ENCODE peak calls at places on chromosomes 2 and 18, in six cellular contexts. S is CD4-positive, CD25-positive, alpha-beta regulatory T cell; I is lung; Z is effector memory CD4-positive, alpha-beta T cell; O is PC-3; X is fibroblast of lung. U is an unnamed sample. For H3K36me3, the result is how much of the 10 kb centered on the place peaks cover.

GRCh38 chr2:112149194-112149593 is 11.0 kb downstream of the FBLN7 start:
- DNase-seq in O (no peak), S (no peak), Z (no peak), X (no peak), I (no peak), U (no peak)

GRCh38 chr2:176270100-176270750 is 983 bp downstream of the MTX2 start:
- DNase-seq in Z (no peak), X (no peak), S (no peak), I (no peak), O (peak), U (no peak)

GRCh38 chr2:105103481-105103880 is 65.6 kb downstream of the MRPS9 start:
- DNase-seq in O (no peak), I (no peak), X (peak), S (no peak), Z (no peak), U (no peak)

GRCh38 chr2:71882949-71883472 is 264.7 kb downstream of the CYP26B1 start:
- DNase-seq in I (peak), X (peak), O (peak), S (no peak), Z (no peak), U (no peak)

GRCh38 chr18:47247036-47247832 is 4.2 kb downstream of the SKOR2 start:
- DNase-seq in I (no peak), O (no peak), S (no peak), Z (no peak), X (no peak), U (no peak)

GRCh38 chr2:19600506-19600905 is 242.1 kb upstream of the OSR1 start:
- DNase-seq in X (no peak), S (no peak), O (no peak), I (no peak), Z (no peak), U (no peak)

GRCh38 chr2:40380721-40381120 is 71.2 kb downstream of the SLC8A1 start:
- DNase-seq in Z (no peak), S (no peak), I (no peak), O (no peak), X (no peak), U (no peak)

GRCh38 chr2:85737481-85737880 is 16.3 kb upstream of the ATOH8 start:
- DNase-seq in O (peak), I (peak), Z (no peak), S (no peak), X (peak), U (no peak)

GRCh38 chr2:170917957-170918356 is 11.1 kb upstream of the GORASP2 start:
- DNase-seq in Z (no peak), S (no peak), I (no peak), X (no peak), O (no peak), U (no peak)

GRCh38 chr2:68824831-68825230 is 46.4 kb downstream of the BMP10 start:
- DNase-seq in O (peak), X (peak), S (no peak), I (no peak), Z (no peak), U (no peak)

GRCh38 chr18:41371718-41372117 is 583.3 kb upstream of the PIK3C3 start:
- DNase-seq in I (no peak), Z (no peak), S (no peak), X (peak), O (no peak), U (no peak)

GRCh38 chr18:48548404-48548771 is 9.6 kb downstream of the CTIF start:
- DNase-seq in X (no peak), Z (no peak), S (no peak), O (no peak), I (no peak), U (no peak)

GRCh38 chr2:160666019-160666676 is 172.5 kb upstream of the RBMS1 start:
- DNase-seq in I (no peak), S (peak), O (peak), Z (no peak), X (peak), U (no peak)

GRCh38 chr2:54274781-54275242 is 18.8 kb upstream of the TSPYL6 start:
- DNase-seq in O (no peak), I (no peak), S (no peak), Z (no peak), X (peak), U (no peak)

GRCh38 chr18:49166327-49166726 is 215.6 kb upstream of the SMAD7 start:
- DNase-seq in X (no peak), S (no peak), O (no peak), I (no peak), Z (no peak), U (no peak)

GRCh38 chr2:190781604-190782198 is 98.9 kb upstream of the GLS start:
- DNase-seq in I (peak), O (peak), X (peak), S (peak), Z (peak), U (peak)

GRCh38 chr2:207683438-207683837 is 28.0 kb upstream of the CCNYL1 start:
- DNase-seq in O (peak), S (no peak), I (no peak), Z (no peak), X (no peak), U (no peak)

GRCh38 chr2:188291617-188292445 is at the start of gene GULP1:
- DNase-seq in Z (no peak), S (no peak), I (peak), X (peak), O (peak), U (no peak)

GRCh38 chr2:18169121-18169786 is 290.8 kb downstream of the KCNS3 start:
- DNase-seq in Z (no peak), O (peak), S (no peak), I (no peak), X (no peak), U (no peak)

GRCh38 chr18:26764584-26764983 is 100.9 kb downstream of the AQP4 start:
- DNase-seq in Z (no peak), I (no peak), S (no peak), X (no peak), O (peak), U (no peak)

GRCh38 chr2:54067851-54068375 is 47.5 kb upstream of the ACYP2 start:
- DNase-seq in X (peak), S (no peak), Z (no peak), O (peak), I (no peak), U (no peak)

GRCh38 chr18:23228102-23229051 is 93.1 kb downstream of the CABLES1 start:
- DNase-seq in O (peak), X (peak), I (no peak), S (peak), Z (no peak), U (no peak)

GRCh38 chr2:28619213-28620196 is 123.6 kb downstream of the PLB1 start:
- DNase-seq in S (no peak), X (no peak), O (peak), Z (no peak), I (no peak), U (no peak)

GRCh38 chr2:64093341-64093740 is 50.9 kb downstream of the PELI1 start:
- DNase-seq in Z (no peak), O (no peak), I (no peak), X (no peak), S (no peak), U (no peak)

GRCh38 chr2:130884503-130884902 is 47.8 kb downstream of the ARHGEF4 start:
- DNase-seq in O (no peak), S (no peak), Z (no peak), I (no peak), X (no peak), U (no peak)

GRCh38 chr2:134021830-134022524 is 231.9 kb upstream of the MGAT5 start:
- DNase-seq in X (no peak), S (no peak), I (no peak), Z (no peak), O (no peak), U (no peak)

DNA sequence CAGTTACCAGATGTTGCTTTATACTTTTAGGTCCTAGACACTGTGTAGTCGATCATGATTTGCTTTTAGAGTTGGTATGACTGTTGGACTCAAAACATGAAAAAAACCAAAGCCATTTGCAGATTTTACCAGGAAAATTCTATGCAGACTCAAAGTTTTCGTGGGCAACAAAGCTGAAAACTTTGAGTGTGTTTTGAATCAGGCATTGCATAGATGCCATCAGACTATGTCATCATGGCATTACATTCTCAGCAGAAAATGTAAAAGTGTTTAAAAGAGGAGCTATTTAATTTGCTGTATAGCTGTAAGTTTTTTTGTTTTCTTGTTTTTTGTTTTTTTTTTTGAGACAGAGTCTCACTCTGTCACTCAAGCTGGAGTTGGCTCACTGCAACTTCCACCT is 43.5 kb upstream of the ELAC1 start:
- DNase-seq in Z (no peak), I (no peak), X (peak), S (no peak), O (no peak), U (no peak)
- H3K36me3 ChIP-seq in Z (half or more), I (under half), X (under half), S (half or more), O (under half), U (under half)

DNA sequence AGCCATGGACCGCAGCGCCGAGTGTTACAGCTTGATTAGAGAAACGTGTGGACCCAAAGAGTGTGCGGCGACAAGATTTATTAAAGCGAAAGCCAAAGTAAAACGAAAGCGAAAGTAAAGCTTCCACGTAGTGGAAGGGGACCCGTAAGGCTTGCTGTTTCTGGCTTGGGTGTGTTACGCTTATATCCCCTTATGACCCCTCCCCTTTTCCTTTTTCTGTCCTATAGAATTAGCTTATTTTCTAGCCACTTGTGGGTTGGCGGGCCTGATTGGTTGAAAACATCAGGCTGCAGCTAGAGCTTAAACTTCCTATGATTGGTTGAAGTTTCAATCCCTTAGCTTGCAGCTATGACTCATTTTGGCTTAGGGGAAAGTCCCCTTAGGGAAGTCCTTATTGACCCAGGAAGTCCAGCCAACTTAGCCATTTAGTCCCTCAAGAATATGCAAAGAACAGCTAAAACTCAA is 969.7 kb downstream of the DCDC2C start:
- DNase-seq in O (peak), I (no peak), Z (no peak), X (no peak), S (peak), U (no peak)
- H3K4me3 ChIP-seq in O (peak), I (no peak), Z (no peak), X (no peak), S (no peak), U (no peak)

GRCh38 chr2:120481446-120482194 is 135.7 kb downstream of the INHBB start:
- DNase-seq in X (no peak), O (no peak), I (no peak), S (no peak), Z (no peak), U (no peak)
- H3K27ac ChIP-seq in X (no peak), O (no peak), I (no peak), S (no peak), Z (no peak), U (no peak)

GRCh38 chr2:26216587-26216986 is 27.8 kb downstream of the HADHA start:
- DNase-seq in I (no peak), S (no peak), O (no peak), X (no peak), Z (no peak), U (no peak)
- H3K36me3 ChIP-seq in I (half or more), S (half or more), O (half or more), X (under half), Z (under half), U (under half)

GRCh38 chr2:111135237-111135909 is 14.7 kb downstream of the BCL2L11 start:
- DNase-seq in Z (no peak), I (no peak), O (no peak), X (no peak), S (no peak), U (no peak)

GRCh38 chr2:111134082-111134481 is 13.4 kb downstream of the BCL2L11 start:
- DNase-seq in S (no peak), O (no peak), I (no peak), Z (no peak), X (no peak), U (no peak)

GRCh38 chr2:111135910-111136297 is 15.2 kb downstream of the BCL2L11 start:
- DNase-seq in Z (no peak), O (peak), I (peak), X (peak), S (no peak), U (no peak)

GRCh38 chr2:111138834-111139233 is 18.1 kb downstream of the BCL2L11 start:
- DNase-seq in O (no peak), I (no peak), Z (no peak), X (no peak), S (no peak), U (no peak)

DNA sequence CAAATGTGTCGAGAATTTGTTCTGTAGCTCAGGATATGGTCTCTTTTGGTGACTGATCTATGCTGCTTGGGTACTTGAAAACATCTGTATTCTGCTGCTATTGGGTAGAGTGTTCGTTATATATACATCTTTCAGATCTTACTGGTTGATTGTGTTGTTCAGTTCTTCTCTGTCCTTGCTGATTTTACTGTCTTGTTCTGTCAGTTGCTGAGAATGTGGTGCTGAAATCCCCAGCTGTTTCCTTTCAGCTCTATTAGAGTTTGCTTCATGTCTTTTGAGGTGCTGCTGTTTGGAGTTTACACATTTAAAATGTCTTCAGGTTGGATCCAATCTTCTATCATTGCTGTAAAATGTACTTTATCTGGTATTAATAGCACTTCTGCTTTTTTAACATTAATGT is 12.9 kb downstream of the BCL2L11 start:
- DNase-seq in S (no peak), O (no peak), Z (no peak), I (no peak), X (no peak), U (no peak)
- H3K4me3 ChIP-seq in S (no peak), O (no peak), Z (no peak), I (no peak), X (no peak), U (no peak)

GRCh38 chr2:70090706-70091334 is 3.5 kb downstream of the PCBP1 start:
- DNase-seq in O (no peak), I (no peak), Z (no peak), S (no peak), X (no peak), U (no peak)
- H3K27ac ChIP-seq in O (no peak), I (no peak), Z (peak), S (peak), X (no peak), U (peak)

DNA sequence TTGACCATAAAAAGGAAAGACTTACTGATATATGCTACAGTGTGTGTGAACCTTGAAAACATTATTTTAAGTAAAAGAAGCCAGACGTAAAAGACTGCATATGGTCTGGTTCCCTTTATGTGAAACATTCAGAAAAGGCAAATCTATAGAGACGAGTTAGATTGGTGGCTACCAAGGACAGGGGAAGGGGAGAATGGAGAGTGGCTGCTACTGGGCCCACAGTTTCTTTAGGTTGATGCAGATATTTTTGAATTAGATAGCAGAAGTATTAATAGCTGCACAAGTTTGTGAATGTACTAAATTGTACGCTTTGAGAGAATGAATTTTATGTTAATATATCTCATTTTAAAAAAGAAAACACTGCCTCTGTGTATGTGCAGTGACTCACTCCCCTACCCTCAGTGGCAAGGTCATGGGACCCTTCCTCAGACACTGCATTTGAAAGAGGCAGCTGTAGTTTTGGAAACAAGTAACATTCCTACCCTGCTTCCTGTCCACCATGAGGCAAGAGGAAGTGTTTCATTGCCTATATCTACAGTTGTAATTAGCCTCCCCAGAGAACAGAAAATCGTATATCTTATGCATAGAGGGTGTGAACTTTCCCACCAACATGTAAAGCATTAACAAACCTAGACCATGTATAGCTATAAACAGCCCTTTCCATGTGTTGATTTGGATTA is 29.8 kb upstream of the ARMC9 start:
- DNase-seq in S (no peak), I (no peak), O (no peak), X (no peak), Z (no peak), U (no peak)
- H3K36me3 ChIP-seq in S (half or more), I (under half), O (half or more), X (under half), Z (half or more), U (half or more)

U was measured in CD4-positive, alpha-beta memory T cell.